ENCODE peak calls at places on chromosomes 5 and 9, in five cellular contexts. H is AG04450, L is K562, T is endothelial cell of umbilical vein, K is HepG2. M is an unnamed sample.

GRCh38 chr5:168865973-168866372 is 286.8 kb upstream of the PANK3 start:
- DNase-seq in H (no peak), L (no peak), T (no peak), K (no peak), M (no peak)

GRCh38 chr5:142803428-142804111 is 33.4 kb downstream of the ARHGAP26 start:
- DNase-seq in H (no peak), L (no peak), T (peak; percentile 68), K (no peak), M (no peak)

GRCh38 chr5:170296036-170296934 is 1.3 kb downstream of the LCP2 start:
- DNase-seq in H (no peak), L (peak; percentile 26), T (no peak), K (no peak), M (no peak)

GRCh38 chr5:1553642-1554409 is 30.1 kb upstream of the LPCAT1 start:
- DNase-seq in H (no peak), L (peak; percentile 10), T (no peak), K (no peak), M (no peak)

GRCh38 chr9:95552814-95553546 is 36.2 kb upstream of the PTCH1 start:
- DNase-seq in H (no peak), L (peak; percentile 32), T (peak; percentile 16), K (no peak), M (no peak)

GRCh38 chr9:93304574-93305496 is 120.9 kb downstream of the WNK2 start:
- DNase-seq in H (no peak), L (peak; percentile 43), T (peak; percentile 32), K (peak; percentile 72), M (peak; percentile 43)

GRCh38 chr5:113806823-113807222 is 293.3 kb downstream of the YTHDC2 start:
- DNase-seq in H (no peak), L (no peak), T (no peak), K (no peak), M (no peak)

GRCh38 chr9:89984214-89984613 is 379.4 kb downstream of the GADD45G start:
- DNase-seq in H (no peak), L (no peak), T (no peak), K (no peak), M (no peak)

GRCh38 chr5:157100140-157100679 is 8.6 kb downstream of the HAVCR2 start:
- DNase-seq in H (no peak), L (no peak), T (no peak), K (no peak), M (no peak)

GRCh38 chr5:68661237-68661636 is 432.6 kb upstream of the SLC30A5 start:
- DNase-seq in H (no peak), L (peak; percentile 16), T (no peak), K (peak; percentile 3), M (peak; percentile 27)

GRCh38 chr5:93403529-93403928 is 177.5 kb downstream of the NR2F1-AS1 start:
- DNase-seq in H (no peak), L (no peak), T (no peak), K (no peak), M (no peak)

GRCh38 chr5:50401337-50401736 is 39.8 kb downstream of the EMB start:
- DNase-seq in H (no peak), L (no peak), T (no peak), K (no peak), M (no peak)

GRCh38 chr9:111752455-111752854 is 42.3 kb downstream of the SHOC1 start:
- DNase-seq in H (no peak), L (no peak), T (no peak), K (no peak), M (no peak)

GRCh38 chr5:169980418-169981053 is at the start of gene INSYN2B:
- DNase-seq in H (peak; percentile 71), L (peak; percentile 67), T (peak; percentile 96), K (peak; percentile 39), M (peak; percentile 27)

GRCh38 chr9:125983681-125984080 is 236.5 kb downstream of the PBX3 start:
- DNase-seq in H (no peak), L (no peak), T (no peak), K (no peak), M (no peak)

GRCh38 chr5:158785397-158785796 is 314.3 kb downstream of the EBF1 start:
- DNase-seq in H (no peak), L (no peak), T (no peak), K (no peak), M (no peak)

DNA sequence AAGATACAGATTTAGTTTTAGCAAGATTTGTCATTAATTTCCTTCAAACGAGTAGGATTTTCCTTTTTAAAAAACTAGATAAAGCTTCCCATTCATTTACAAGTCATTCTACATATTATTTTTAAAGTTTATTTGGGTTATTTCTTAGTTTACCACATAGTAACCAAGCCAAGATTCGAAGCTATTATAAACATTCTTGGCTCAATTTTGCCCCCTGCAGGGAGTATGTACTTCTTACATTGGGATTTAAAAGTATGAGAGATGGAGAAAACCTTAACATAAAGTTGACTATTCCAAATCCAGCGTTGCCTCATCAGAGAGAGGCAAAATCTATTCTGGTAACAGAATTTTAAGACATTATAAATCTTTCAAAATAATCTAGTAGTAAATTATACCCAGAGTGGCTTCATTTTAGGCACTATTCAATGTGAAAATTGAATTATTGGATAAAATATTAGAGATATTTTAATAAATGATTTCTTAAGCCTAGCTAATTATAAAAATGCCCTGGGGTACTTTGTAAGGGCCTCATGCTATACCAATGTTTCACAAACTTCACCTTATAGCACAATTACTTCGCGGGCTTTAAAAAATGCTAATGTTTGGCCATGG is 39.1 kb downstream of the FBN2 start:
- DNase-seq in H (peak; percentile 54), L (peak; percentile 9), T (peak; percentile 60), K (no peak), M (peak; percentile 26)
- H3K27ac ChIP-seq in H (no peak overlapping the region), L (no peak overlapping the region), T (no peak overlapping the region), K (no peak overlapping the region), M (no peak overlapping the region)

DNA sequence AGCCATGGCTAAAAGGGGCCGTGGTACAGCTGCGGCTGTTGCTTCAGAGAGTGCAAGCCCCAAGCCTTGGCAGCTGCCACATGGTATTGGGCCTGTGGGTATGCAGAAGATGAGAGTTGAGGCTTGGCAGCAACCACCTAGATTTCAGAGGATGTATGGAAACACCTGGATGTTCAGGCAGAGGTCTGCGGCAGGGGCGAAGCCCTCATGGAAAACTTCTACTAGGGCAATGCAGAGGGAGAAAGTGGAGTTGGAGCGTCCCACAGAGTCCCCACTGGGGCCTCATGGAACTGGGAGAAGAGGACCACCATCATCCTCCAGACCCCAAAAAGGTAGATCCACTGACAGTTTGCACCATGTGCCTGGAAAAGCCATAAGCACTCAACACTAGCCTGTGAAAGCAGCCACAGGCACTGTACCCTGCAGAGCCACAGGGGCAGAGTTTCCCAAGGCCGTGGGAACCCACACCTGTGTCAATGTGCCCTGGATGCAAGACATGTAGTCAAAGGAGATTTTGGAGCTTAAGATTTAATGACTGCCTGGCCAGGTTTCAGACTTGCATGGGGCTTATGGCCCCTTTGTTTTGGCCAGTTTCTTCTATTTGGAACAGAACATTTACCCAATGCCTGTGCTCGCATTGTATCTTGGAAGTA is 65.9 kb downstream of the DMXL1 start:
- DNase-seq in H (no peak), L (no peak), T (no peak), K (no peak), M (no peak)
- H3K9me3 ChIP-seq in H (peaks cover 7% of the 10 kb centered on the region), L (peaks cover 8% of the 10 kb centered on the region), T (no peaks in the 10 kb centered on the region), K (peaks cover 18% of the 10 kb centered on the region), M (no peaks in the 10 kb centered on the region)

DNA sequence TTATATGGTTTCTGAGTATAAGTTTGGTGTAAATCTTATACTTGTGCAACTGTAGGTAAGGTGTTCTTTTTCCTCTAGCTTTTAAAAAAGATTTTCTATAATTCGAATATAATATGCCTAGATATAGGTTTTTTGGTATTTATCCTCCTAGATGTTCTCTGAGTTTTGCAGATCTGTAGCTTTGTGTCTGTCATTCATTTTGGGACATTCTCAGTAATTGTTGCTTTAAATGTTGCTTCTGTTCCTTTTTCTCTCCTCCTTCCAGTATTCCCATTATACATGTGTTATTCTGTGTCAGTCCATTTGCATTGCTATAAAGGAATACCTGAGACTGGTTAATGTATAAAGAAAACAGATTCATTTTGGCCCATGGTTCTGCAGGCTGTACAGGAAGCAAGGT is 33.7 kb downstream of the LURAP1L start:
- DNase-seq in H (no peak), L (no peak), T (no peak), K (no peak), M (no peak)
- H3K27ac ChIP-seq in H (no peak overlapping the region), L (no peak overlapping the region), T (no peak overlapping the region), K (no peak overlapping the region), M (no peak overlapping the region)

DNA sequence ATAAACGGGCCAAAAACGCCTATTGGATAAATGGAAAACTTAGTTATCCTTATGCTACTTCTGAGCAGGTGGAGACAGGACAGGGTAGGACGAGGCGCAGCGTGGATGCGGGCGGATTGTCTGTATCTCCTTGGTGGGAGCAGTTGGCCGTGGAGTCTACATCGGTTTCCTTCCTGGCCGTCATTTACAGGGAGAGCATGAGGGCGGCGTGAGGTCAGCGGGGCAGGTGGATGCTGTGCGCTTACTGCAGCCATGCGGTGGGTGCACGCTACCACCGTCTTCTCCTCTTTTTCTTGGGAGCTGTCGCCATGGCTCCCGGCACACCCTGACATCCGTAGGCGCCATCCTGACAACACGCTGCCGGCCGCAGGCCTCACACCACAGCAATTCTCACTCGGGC is 121.3 kb downstream of the ADAMTS2 start:
- DNase-seq in H (no peak), L (no peak), T (no peak), K (no peak), M (no peak)
- H3K9me3 ChIP-seq in H (peaks cover 20% of the 10 kb centered on the region), L (no peaks in the 10 kb centered on the region), T (peaks cover 7% of the 10 kb centered on the region), K (no peaks in the 10 kb centered on the region), M (no peaks in the 10 kb centered on the region)

GRCh38 chr5:81232449-81233079 is 558 bp upstream of the CKMT2 start:
- DNase-seq in H (no peak), L (no peak), T (no peak), K (peak; percentile 13), M (no peak)

GRCh38 chr5:81234299-81234698 is 1.2 kb downstream of the CKMT2 start:
- DNase-seq in H (no peak), L (no peak), T (no peak), K (no peak), M (no peak)

GRCh38 chr5:81233080-81233634 is at the start of gene CKMT2:
- DNase-seq in H (no peak), L (no peak), T (peak; percentile 50), K (peak; percentile 33), M (peak; percentile 49)

GRCh38 chr5:81235287-81236072 is 2.4 kb downstream of the CKMT2 start:
- DNase-seq in H (no peak), L (no peak), T (peak; percentile 4), K (no peak), M (no peak)

GRCh38 chr5:81234801-81235200 is 1.7 kb downstream of the CKMT2 start:
- DNase-seq in H (no peak), L (no peak), T (no peak), K (no peak), M (no peak)
- H3K27ac ChIP-seq in H (no peak overlapping the region), L (no peak overlapping the region), T (no peak overlapping the region), K (no peak overlapping the region), M (no peak overlapping the region)

M was measured in small intestine.